ENCODE peak calls at places on chromosomes 1 and 21, in five cellular contexts. Q, A, D, U and H are unnamed samples.

GRCh38 chr1:195740862-195741261 is 867.4 kb downstream of the KCNT2 start:
- DNase-seq in Q (no peak), A (no peak), U (no peak), D (no peak), H (no peak)

GRCh38 chr1:91325456-91325855 is 79.2 kb downstream of the HFM1 start:
- DNase-seq in A (no peak), D (no peak), Q (no peak), U (no peak), H (no peak)

GRCh38 chr1:102191723-102192122 is 195.0 kb upstream of the OLFM3 start:
- DNase-seq in U (no peak), D (no peak), Q (no peak), A (peak), H (no peak)

GRCh38 chr1:22472596-22472995 is 20.9 kb downstream of the ZBTB40 start:
- DNase-seq in U (no peak), D (no peak), Q (no peak), A (no peak), H (no peak)

GRCh38 chr1:12001249-12001917 is 17.9 kb upstream of the MIIP start:
- DNase-seq in Q (no peak), D (peak), A (peak), U (peak), H (no peak)

GRCh38 chr1:10631121-10631810 is 156.5 kb downstream of the PEX14 start:
- DNase-seq in A (no peak), D (peak), Q (peak), U (no peak), H (peak)

GRCh38 chr1:25724986-25725385 is 75.0 kb upstream of the SELENON start:
- DNase-seq in D (no peak), Q (no peak), A (no peak), U (no peak), H (no peak)

GRCh38 chr1:199490804-199491527 is 536.5 kb upstream of the NR5A2 start:
- DNase-seq in A (peak), U (no peak), Q (no peak), D (no peak), H (no peak)

GRCh38 chr21:28069446-28069845 is 923.2 kb downstream of the LTN1 start:
- DNase-seq in A (peak), Q (no peak), U (no peak), D (no peak), H (no peak)

GRCh38 chr1:10838541-10838940 is 42.1 kb upstream of the CASZ1 start:
- DNase-seq in U (no peak), D (no peak), A (no peak), Q (no peak), H (no peak)

GRCh38 chr1:214281030-214281901 is at the start of gene SMYD2:
- DNase-seq in A (peak), Q (peak), D (peak), U (peak), H (no peak)

GRCh38 chr1:248804771-248805681 is 20.7 kb downstream of the SH3BP5L start:
- DNase-seq in Q (no peak), A (no peak), U (no peak), D (no peak), H (no peak)

GRCh38 chr1:151047925-151048644 is 534 bp downstream of the C1orf56 start:
- DNase-seq in D (peak), A (peak), Q (peak), U (peak), H (no peak)

GRCh38 chr21:44425895-44426662 is 29.2 kb upstream of the LRRC3 start:
- DNase-seq in D (peak), Q (peak), U (no peak), A (no peak), H (peak)

GRCh38 chr1:244242446-244242845 is 191.4 kb downstream of the ZBTB18 start:
- DNase-seq in A (peak), Q (no peak), D (no peak), U (no peak), H (no peak)

GRCh38 chr1:162003825-162004205 is 19.9 kb downstream of the OLFML2B start:
- DNase-seq in U (no peak), D (no peak), Q (no peak), A (peak), H (no peak)

GRCh38 chr1:44962729-44963128 is 23.7 kb downstream of the EIF2B3 start:
- DNase-seq in Q (no peak), D (no peak), A (no peak), U (no peak), H (no peak)

GRCh38 chr1:46131727-46132528 is 501 bp downstream of the PIK3R3 start:
- DNase-seq in D (no peak), A (peak), U (no peak), Q (no peak), H (no peak)

GRCh38 chr21:44329086-44329889 is 9.9 kb downstream of the CFAP410 start:
- DNase-seq in D (no peak), U (no peak), A (no peak), Q (no peak), H (no peak)

GRCh38 chr1:30106125-30106524 is 617.3 kb downstream of the MATN1 start:
- DNase-seq in Q (no peak), D (peak), U (no peak), A (peak), H (peak)

GRCh38 chr1:117313555-117313954 is 53.7 kb upstream of the MAN1A2 start:
- DNase-seq in D (no peak), A (no peak), Q (no peak), U (no peak), H (no peak)

GRCh38 chr1:184027751-184028682 is 9.5 kb downstream of the COLGALT2 start:
- DNase-seq in A (no peak), D (no peak), Q (no peak), U (no peak), H (no peak)

GRCh38 chr1:55213885-55214213 is 1.3 kb downstream of the USP24 start:
- DNase-seq in Q (no peak), U (peak), A (no peak), D (no peak), H (no peak)

GRCh38 chr1:25735956-25736529 is 64.0 kb upstream of the SELENON start:
- DNase-seq in Q (no peak), A (no peak), D (no peak), U (no peak), H (peak)

GRCh38 chr1:187847531-187847930 is 1018.8 kb downstream of the PLA2G4A start:
- DNase-seq in U (no peak), D (no peak), Q (no peak), A (no peak), H (no peak)

GRCh38 chr1:53450225-53450624 is 9.0 kb upstream of the DMRTB1 start:
- DNase-seq in D (peak), A (no peak), Q (no peak), U (no peak), H (no peak)
- TF ChIP-seq CTCF in D (peak), A (peak), Q (no peak), U (no peak), H (peak)

DNA sequence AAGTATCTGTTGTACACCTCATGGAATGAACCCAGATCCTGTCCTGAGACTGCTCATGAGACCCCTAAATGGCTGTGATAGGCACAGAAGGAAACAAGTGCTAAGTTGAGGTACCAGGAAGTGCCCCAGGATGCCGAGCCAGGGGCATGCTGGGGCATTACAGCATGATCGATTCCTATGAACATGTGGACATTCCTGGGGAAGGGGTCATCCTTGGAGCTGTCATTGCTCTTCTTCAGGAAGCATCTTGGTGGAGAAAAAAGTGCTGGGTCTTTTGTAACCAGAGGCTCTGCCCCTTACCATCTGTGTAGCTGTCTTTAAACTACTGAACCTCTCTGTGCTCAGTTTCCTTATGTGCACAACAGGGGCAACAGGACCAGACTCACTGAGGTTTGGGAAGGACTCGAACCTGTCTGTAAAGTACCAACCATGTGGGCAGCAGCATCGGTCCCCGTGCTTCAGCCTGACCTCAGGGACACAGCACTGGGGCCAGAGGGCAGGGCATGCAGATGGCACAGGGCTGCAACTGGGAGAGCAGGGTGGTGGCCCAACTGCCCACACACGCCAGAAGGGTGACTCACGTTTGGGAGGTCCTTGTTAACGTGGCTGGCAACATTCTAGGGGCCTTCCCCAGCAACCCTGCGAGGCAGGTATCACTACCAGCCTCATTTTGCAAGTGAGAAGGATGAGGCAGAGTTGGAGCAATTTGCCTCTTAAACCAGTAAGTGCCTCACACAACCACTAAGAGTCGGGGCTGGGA is 142.3 kb upstream of the EDN2 start:
- DNase-seq in D (no peak), Q (no peak), U (no peak), A (no peak), H (peak)
- TF ChIP-seq CTCF in D (no peak), Q (no peak), U (no peak), A (no peak), H (no peak)

DNA sequence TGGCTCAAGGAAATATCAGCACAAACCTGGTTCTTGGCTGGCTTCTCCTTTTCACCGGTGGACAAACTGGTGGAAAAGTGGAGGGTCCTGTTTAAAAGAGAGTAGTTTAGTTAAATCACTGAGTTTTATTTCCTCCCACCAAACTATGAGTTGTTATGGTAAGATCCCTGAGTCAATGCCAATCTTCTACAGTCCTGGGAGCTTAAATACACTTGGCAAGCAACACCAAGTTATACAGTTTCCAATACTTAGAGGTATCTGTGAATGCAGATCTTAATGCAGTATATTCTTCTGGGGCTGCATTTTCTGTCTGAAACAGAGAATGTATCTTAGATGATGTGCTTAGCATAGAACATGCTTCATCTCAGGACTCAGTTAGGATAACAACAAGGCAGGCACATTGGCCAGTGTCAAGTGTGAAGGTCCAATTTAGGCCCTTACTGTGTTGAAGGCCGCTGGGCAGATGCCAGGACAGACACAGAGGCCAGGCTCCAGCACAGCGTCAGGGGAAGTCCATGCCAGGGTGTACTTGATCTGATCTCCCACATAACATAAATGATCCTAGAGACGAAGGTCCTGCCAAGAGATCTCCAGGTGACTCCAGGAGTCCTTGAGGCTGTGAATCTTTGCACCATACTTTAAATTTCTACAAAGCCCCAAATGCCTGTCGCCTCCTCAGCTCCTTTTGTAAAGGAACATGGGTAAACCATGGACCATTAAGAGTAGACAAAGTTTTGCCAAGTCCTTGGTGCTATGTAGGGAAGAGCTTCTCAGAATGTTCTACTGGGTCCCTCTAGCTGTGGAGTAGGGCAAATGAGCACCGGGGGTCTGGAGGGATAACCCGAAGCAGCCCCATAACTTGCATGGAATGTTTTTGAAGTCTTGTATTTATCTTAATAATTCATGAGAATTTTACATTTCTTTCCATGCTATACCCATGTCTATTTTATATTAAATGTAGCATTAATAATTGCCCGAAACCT is 76.8 kb downstream of the KCNJ15 start:
- DNase-seq in Q (no peak), U (no peak), A (peak), D (no peak), H (no peak)
- TF ChIP-seq CTCF in Q (no peak), U (no peak), A (peak), D (no peak), H (peak)

DNA sequence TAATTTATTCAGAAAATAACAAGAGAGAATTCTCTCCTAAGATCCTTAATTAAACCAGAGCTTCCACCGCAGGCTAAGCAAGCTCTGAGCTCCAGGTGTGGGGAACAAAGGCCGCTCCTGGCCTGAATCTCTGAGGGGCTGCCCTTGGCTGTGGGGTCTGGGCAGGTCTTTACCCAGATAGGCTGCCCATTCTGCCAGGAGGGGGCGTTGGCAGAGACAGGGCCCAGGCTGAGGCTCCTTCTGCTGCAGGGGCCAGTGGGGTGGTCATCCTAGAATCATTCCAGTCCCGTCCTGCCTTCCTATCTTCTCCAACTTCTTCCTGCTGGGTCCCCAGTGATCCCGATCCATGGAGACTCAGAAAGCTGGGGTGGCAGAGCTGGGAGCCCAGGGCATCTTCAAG is 82.9 kb upstream of the POU3F1 start:
- DNase-seq in Q (no peak), D (peak), A (no peak), U (no peak), H (peak)
- TF ChIP-seq CTCF in Q (no peak), D (no peak), A (no peak), U (no peak), H (peak)

DNA sequence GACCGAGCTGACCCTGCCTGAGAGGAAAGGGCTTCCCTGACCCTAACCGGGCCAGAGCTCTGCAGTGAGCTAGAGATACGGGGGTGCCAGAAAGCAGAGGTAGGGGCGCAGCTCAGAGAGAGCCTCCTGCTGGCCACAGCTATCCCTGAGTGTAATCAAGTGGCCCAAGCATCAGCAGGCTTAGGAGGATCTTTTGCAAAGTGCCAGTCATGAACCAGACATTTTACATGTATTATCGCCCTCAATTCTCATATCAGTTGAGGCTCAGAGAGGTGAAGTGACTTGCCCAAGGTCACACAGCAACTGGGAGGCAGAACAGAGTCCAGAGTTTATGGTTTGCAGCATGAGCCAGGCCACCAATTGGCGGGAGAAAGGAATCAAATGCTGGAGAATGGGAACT is 7.0 kb upstream of the ID3 start:
- DNase-seq in A (no peak), D (peak), U (no peak), Q (no peak), H (no peak)
- TF ChIP-seq CTCF in A (peak), D (no peak), U (no peak), Q (no peak), H (peak)

DNA sequence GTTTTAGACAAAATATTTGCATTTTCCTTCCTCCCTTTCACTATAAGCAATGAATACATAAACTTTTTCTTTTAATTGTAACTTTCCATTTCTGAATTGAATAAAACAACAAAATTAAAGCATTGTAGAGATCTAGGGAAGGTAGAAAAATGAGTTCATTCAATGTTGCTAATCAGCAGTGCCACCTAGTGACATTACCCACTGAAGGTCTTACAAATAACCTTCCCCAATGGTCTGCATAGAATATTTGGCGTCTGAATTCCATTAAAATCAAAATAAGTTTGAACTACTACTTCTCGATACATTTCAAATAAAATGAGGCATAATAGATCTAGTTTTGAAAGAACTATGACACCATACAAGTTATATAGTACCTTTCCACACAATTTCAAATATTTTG is 19.6 kb downstream of the FH start:
- DNase-seq in D (no peak), U (no peak), Q (no peak), A (peak), H (no peak)
- TF ChIP-seq CTCF in D (no peak), U (no peak), Q (no peak), A (peak), H (peak)